ENCODE peak calls at places on chromosomes 1 and 21, in five cellular contexts. B is spleen, Z is breast epithelium, V is stomach, E is gastrocnemius medialis. M is an unnamed sample.

GRCh38 chr1:216944864-216945505 is 221.8 kb upstream of the ESRRG start:
- DNase-seq in E (no peak), B (no peak), Z (no peak), V (no peak), M (no peak)

GRCh38 chr1:103025858-103026409 is 82.4 kb downstream of the COL11A1 start:
- DNase-seq in E (no peak), B (no peak), V (no peak), Z (no peak), M (no peak)

GRCh38 chr1:165914136-165914798 is 86.9 kb downstream of the UCK2 start:
- DNase-seq in B (no peak), V (peak; percentile 73), Z (no peak), E (peak; percentile 31), M (peak; percentile 95)

GRCh38 chr1:116001739-116002487 is 25.6 kb downstream of the SLC22A15 start:
- DNase-seq in E (no peak), Z (no peak), B (no peak), V (peak; percentile 60), M (no peak)

GRCh38 chr1:112536561-112536960 is 27.8 kb downstream of the WNT2B start:
- DNase-seq in E (no peak), B (no peak), V (no peak), Z (no peak), M (no peak)

GRCh38 chr1:10832703-10833102 is 36.3 kb upstream of the CASZ1 start:
- DNase-seq in V (no peak), Z (no peak), B (no peak), E (no peak), M (no peak)

GRCh38 chr1:232904131-232904530 is 46.3 kb upstream of the NTPCR start:
- DNase-seq in Z (no peak), V (no peak), E (no peak), B (no peak), M (no peak)

GRCh38 chr1:67748630-67749029 is 63.6 kb downstream of the GADD45A start:
- DNase-seq in B (no peak), Z (no peak), E (no peak), V (no peak), M (no peak)

GRCh38 chr1:151371744-151372410 is 628 bp downstream of the SELENBP1 start:
- DNase-seq in E (no peak), B (no peak), Z (peak; percentile 64), V (peak; percentile 75), M (no peak)

GRCh38 chr1:38817958-38818705 is 41.4 kb downstream of the RRAGC start:
- DNase-seq in Z (no peak), V (peak; percentile 50), E (no peak), B (peak; percentile 88), M (no peak)

GRCh38 chr1:238191161-238191560 is 300.4 kb upstream of the ZP4 start:
- DNase-seq in B (no peak), Z (no peak), E (no peak), V (no peak), M (no peak)

GRCh38 chr1:109240158-109241152 is 8.9 kb upstream of the CELSR2 start:
- DNase-seq in V (peak; percentile 54), E (no peak), B (peak; percentile 71), Z (peak; percentile 80), M (peak; percentile 53)

GRCh38 chr1:248818505-248819374 is 7.0 kb downstream of the SH3BP5L start:
- DNase-seq in E (no peak), V (no peak), Z (no peak), B (peak; percentile 82), M (no peak)

GRCh38 chr21:43693981-43694380 is 24.9 kb upstream of the PDXK start:
- DNase-seq in V (no peak), Z (no peak), B (peak; percentile 64), E (no peak), M (no peak)

GRCh38 chr21:43696214-43696613 is 22.7 kb upstream of the PDXK start:
- DNase-seq in Z (no peak), E (no peak), V (no peak), B (peak; percentile 63), M (no peak)

GRCh38 chr21:43691801-43692200 is 27.1 kb upstream of the PDXK start:
- DNase-seq in B (no peak), E (no peak), Z (no peak), V (no peak), M (no peak)

GRCh38 chr21:43692949-43693348 is 26.0 kb upstream of the PDXK start:
- DNase-seq in V (no peak), Z (no peak), E (no peak), B (peak; percentile 34), M (no peak)

DNA sequence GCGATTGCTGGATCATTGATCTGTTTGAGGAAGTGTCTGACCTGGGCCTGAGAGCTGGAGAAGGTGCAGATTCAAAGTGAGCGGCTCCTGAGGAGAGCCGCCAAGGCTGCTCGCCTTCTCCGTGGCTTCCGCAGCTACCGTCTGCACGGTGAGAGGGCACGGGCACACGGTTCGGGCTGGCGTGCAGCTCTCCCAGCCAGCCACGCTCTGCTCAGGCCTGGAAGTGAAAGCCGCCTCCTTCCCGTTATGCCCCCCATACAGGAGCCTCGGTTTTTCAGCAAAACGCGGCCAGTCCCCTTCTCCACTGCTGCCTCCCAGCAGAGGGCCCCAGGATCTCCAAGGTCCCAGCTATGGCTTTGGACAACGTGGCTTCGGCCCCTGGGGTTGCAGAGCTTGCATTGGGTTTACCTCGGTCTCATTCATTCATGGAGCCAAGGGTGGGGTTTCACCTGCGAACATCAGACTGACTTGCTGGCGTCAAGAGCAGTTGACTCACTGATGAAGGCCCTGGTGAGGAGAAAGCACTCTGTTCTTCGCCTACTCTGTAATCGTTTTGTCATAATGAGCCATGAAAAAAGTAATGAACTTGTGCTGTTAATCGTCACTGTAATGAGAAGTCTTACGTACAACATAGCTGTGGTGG is 24.4 kb upstream of the PDXK start:
- DNase-seq in V (no peak), E (no peak), B (peak; percentile 65), Z (no peak), M (no peak)
- TF ChIP-seq POLR2A in V (no peak), E (no peak), B (no peak), Z (no peak), M (no peak)

DNA sequence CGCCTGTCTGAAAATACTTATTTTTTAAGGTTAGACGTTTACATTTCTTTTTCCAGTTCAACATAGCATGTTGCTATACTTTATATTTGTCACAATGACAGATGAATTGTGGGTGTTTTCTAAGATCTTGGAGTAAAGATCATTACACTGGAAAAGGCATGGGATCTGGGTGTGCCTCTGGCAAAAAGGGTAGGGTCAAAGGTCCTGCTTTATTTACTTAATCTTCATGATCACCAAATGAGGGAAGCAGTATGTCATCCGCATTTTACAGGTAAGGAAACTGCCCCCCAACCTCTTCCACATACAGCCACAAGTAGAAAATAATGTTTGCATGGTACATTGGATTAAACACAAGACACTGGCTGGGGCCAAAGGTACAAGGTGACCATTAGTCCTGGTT is 12.5 kb upstream of the SMPDL3B start:
- DNase-seq in Z (no peak), B (no peak), V (no peak), E (no peak), M (no peak)
- H3K4me1 ChIP-seq in Z (no peaks in the 10 kb centered on the region), B (no peaks in the 10 kb centered on the region), V (no peaks in the 10 kb centered on the region), E (no peaks in the 10 kb centered on the region), M (no peaks in the 10 kb centered on the region)

GRCh38 chr1:107153033-107153432 is 12.2 kb downstream of the NTNG1 start:
- DNase-seq in Z (no peak), V (no peak), B (no peak), E (no peak), M (no peak)
- TF ChIP-seq CTCF in Z (no peak), V (no peak), B (no peak), E (no peak), M (no peak)

GRCh38 chr1:52367272-52367671 is 1.3 kb upstream of the CC2D1B start:
- DNase-seq in Z (no peak), V (no peak), B (no peak), E (no peak), M (no peak)

GRCh38 chr1:52364235-52364839 is 1.7 kb downstream of the CC2D1B start:
- DNase-seq in B (no peak), E (no peak), V (no peak), Z (no peak), M (no peak)

GRCh38 chr1:52366517-52366827 is 467 bp upstream of the CC2D1B start:
- DNase-seq in V (no peak), Z (no peak), B (no peak), E (no peak), M (no peak)

GRCh38 chr1:52365746-52366516 is at the start of gene CC2D1B:
- DNase-seq in E (peak; percentile 96), Z (peak; percentile 99), B (peak; percentile 100), V (peak; percentile 99), M (peak; percentile 95)

GRCh38 chr1:52365091-52365745 is 787 bp downstream of the CC2D1B start:
- DNase-seq in Z (no peak), E (peak; percentile 18), B (peak; percentile 83), V (peak; percentile 47), M (peak; percentile 44)
- TF ChIP-seq POLR2A in Z (no peak), E (no peak), B (no peak), V (no peak), M (no peak)

DNA sequence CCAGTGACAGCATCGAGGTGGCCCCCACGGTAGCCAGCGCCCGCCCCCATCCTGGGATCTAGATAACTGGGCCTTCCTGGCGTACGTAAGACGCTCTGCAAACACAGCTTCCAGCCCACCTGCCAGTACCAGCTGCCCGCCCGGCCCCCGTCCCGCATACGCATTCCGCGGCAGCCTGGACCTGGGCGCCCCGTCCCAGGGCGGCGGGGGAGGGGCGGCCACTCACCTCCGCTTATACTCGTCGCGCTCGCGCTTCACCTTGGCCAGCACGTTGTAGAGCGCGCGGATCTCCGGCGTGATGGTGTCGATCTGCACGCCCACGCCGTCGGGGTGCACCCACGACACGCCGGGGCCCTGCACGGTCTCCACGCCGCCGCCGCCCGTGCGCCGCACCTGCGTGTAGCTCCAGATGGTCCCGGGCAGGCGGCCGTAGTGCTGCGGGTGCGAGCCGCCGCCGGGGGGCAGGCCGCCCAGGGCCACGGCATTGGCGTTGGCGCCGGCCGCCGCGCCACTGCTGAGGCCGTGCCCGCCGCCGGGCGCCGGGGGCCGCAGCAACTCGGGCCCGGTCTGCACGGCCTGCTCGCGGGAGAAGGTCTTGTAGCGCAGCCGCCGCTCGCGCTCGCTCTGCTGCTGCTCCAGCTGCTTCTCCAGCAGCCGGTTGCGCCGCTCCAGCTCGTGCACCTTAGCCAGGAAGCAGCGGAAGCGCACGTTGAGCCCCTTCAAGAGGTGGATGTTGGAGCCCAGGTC is 861 bp downstream of the IFFO2 start:
- DNase-seq in E (no peak), Z (no peak), V (peak; percentile 55), B (peak; percentile 92), M (no peak)
- H3K4me1 ChIP-seq in E (peaks cover 35% of the 10 kb centered on the region), Z (peaks cover 18% of the 10 kb centered on the region), V (peaks cover 61% of the 10 kb centered on the region), B (peaks cover 55% of the 10 kb centered on the region), M (peaks cover 13% of the 10 kb centered on the region)

DNA sequence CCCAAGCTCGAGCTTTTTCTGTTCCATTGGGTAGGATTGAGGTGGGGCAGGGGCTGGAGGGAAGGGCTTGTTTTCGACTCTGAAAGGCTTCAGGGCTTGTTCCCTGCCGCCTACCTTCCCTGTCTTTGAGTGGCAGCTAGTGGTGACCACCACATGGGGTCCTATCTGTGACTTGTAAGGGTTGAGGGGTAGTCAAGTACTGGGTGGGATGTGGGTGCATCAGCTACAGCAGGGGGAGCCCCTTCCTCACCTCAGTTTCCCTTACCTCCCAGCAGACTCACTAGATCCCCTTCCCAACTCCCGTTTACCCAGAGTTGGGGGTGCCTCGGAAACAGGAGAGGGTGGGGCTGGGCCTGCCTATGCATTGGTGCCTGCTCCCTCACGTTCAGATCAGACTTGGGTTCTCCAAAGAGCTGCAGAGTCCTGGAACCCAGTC is 5.9 kb downstream of the FOXO6 start:
- DNase-seq in V (no peak), B (no peak), Z (no peak), E (no peak), M (no peak)
- TF ChIP-seq CTCF in V (no peak), B (no peak), Z (no peak), E (no peak), M (no peak)

GRCh38 chr1:26360807-26361604 is 7.1 kb upstream of the CRYBG2 start:
- DNase-seq in V (no peak), B (no peak), Z (no peak), E (no peak), M (no peak)
- TF ChIP-seq POLR2A in V (no peak), B (no peak), Z (no peak), E (no peak), M (no peak)